ENCODE peak calls at places on chromosome 20, in five cellular contexts. One of them, this sample, is unnamed.

GRCh38 chr20:57785720-57786119 is 75.9 kb upstream of the PMEPA1 start:
- DNase-seq in WTC11: no peak
- DNase-seq in activated effector memory CD4-positive, alpha-beta T cell treated with Interleukin-2 at 50 U/mL for 16 hours: no peak
- DNase-seq in KBM-7: no peak
- DNase-seq in heart left ventricle: no peak
- DNase-seq in this sample: no peak

GRCh38 chr20:56465997-56466396 is 2.4 kb upstream of the RTF2 start:
- DNase-seq in KBM-7: peak
- DNase-seq in activated effector memory CD4-positive, alpha-beta T cell treated with Interleukin-2 at 50 U/mL for 16 hours: no peak
- DNase-seq in WTC11: no peak
- DNase-seq in heart left ventricle: no peak
- DNase-seq in this sample: peak

GRCh38 chr20:14928083-14928482 is 590.7 kb upstream of the FLRT3 start:
- DNase-seq in KBM-7: no peak
- DNase-seq in WTC11: no peak
- DNase-seq in heart left ventricle: no peak
- DNase-seq in activated effector memory CD4-positive, alpha-beta T cell treated with Interleukin-2 at 50 U/mL for 16 hours: no peak
- DNase-seq in this sample: no peak

GRCh38 chr20:51284871-51285270 is 257.6 kb downstream of the NFATC2 start:
- DNase-seq in activated effector memory CD4-positive, alpha-beta T cell treated with Interleukin-2 at 50 U/mL for 16 hours: no peak
- DNase-seq in heart left ventricle: no peak
- DNase-seq in WTC11: no peak
- DNase-seq in KBM-7: no peak
- DNase-seq in this sample: no peak

GRCh38 chr20:53258741-53259140 is 286.6 kb downstream of the TSHZ2 start:
- DNase-seq in heart left ventricle: no peak
- DNase-seq in WTC11: no peak
- DNase-seq in activated effector memory CD4-positive, alpha-beta T cell treated with Interleukin-2 at 50 U/mL for 16 hours: no peak
- DNase-seq in KBM-7: no peak
- DNase-seq in this sample: no peak

GRCh38 chr20:44621325-44621724 is 30.2 kb downstream of the ADA start:
- DNase-seq in KBM-7: no peak
- DNase-seq in activated effector memory CD4-positive, alpha-beta T cell treated with Interleukin-2 at 50 U/mL for 16 hours: no peak
- DNase-seq in WTC11: no peak
- DNase-seq in heart left ventricle: no peak
- DNase-seq in this sample: no peak

GRCh38 chr20:63977392-63978276 is 1.8 kb downstream of the SAMD10 start:
- DNase-seq in KBM-7: no peak
- DNase-seq in WTC11: no peak
- DNase-seq in heart left ventricle: peak
- DNase-seq in activated effector memory CD4-positive, alpha-beta T cell treated with Interleukin-2 at 50 U/mL for 16 hours: peak
- DNase-seq in this sample: peak

GRCh38 chr20:4607287-4607713 is 114.4 kb upstream of the PRND start:
- DNase-seq in activated effector memory CD4-positive, alpha-beta T cell treated with Interleukin-2 at 50 U/mL for 16 hours: peak
- DNase-seq in KBM-7: peak
- DNase-seq in WTC11: peak
- DNase-seq in heart left ventricle: peak
- DNase-seq in this sample: peak

GRCh38 chr20:8454137-8454712 is 322.2 kb downstream of the PLCB1 start:
- DNase-seq in KBM-7: peak
- DNase-seq in activated effector memory CD4-positive, alpha-beta T cell treated with Interleukin-2 at 50 U/mL for 16 hours: no peak
- DNase-seq in WTC11: no peak
- DNase-seq in heart left ventricle: no peak
- DNase-seq in this sample: peak

GRCh38 chr20:13453367-13453766 is 185.4 kb downstream of the TASP1 start:
- DNase-seq in heart left ventricle: no peak
- DNase-seq in activated effector memory CD4-positive, alpha-beta T cell treated with Interleukin-2 at 50 U/mL for 16 hours: no peak
- DNase-seq in KBM-7: no peak
- DNase-seq in WTC11: no peak
- DNase-seq in this sample: no peak

GRCh38 chr20:23298926-23299672 is 51.5 kb upstream of the NXT1 start:
- DNase-seq in activated effector memory CD4-positive, alpha-beta T cell treated with Interleukin-2 at 50 U/mL for 16 hours: no peak
- DNase-seq in WTC11: no peak
- DNase-seq in heart left ventricle: no peak
- DNase-seq in KBM-7: no peak
- DNase-seq in this sample: peak

GRCh38 chr20:50814438-50815161 is 19.7 kb downstream of the BCAS4 start:
- DNase-seq in WTC11: no peak
- DNase-seq in activated effector memory CD4-positive, alpha-beta T cell treated with Interleukin-2 at 50 U/mL for 16 hours: no peak
- DNase-seq in heart left ventricle: no peak
- DNase-seq in KBM-7: no peak
- DNase-seq in this sample: no peak

GRCh38 chr20:18793625-18794427 is 19.8 kb upstream of the SCP2D1 start:
- DNase-seq in WTC11: peak
- DNase-seq in KBM-7: peak
- DNase-seq in activated effector memory CD4-positive, alpha-beta T cell treated with Interleukin-2 at 50 U/mL for 16 hours: peak
- DNase-seq in heart left ventricle: peak
- DNase-seq in this sample: peak

GRCh38 chr20:18705906-18706305 is 107.7 kb upstream of the SCP2D1 start:
- DNase-seq in KBM-7: no peak
- DNase-seq in WTC11: no peak
- DNase-seq in heart left ventricle: no peak
- DNase-seq in activated effector memory CD4-positive, alpha-beta T cell treated with Interleukin-2 at 50 U/mL for 16 hours: no peak
- DNase-seq in this sample: no peak

GRCh38 chr20:52105045-52105572 is 86.5 kb downstream of the ZFP64 start:
- DNase-seq in KBM-7: no peak
- DNase-seq in heart left ventricle: no peak
- DNase-seq in activated effector memory CD4-positive, alpha-beta T cell treated with Interleukin-2 at 50 U/mL for 16 hours: no peak
- DNase-seq in WTC11: peak
- DNase-seq in this sample: no peak

GRCh38 chr20:58133020-58133419 is 95.4 kb downstream of the ANKRD60 start:
- DNase-seq in KBM-7: no peak
- DNase-seq in activated effector memory CD4-positive, alpha-beta T cell treated with Interleukin-2 at 50 U/mL for 16 hours: no peak
- DNase-seq in heart left ventricle: no peak
- DNase-seq in WTC11: no peak
- DNase-seq in this sample: peak

GRCh38 chr20:53389516-53389915 is 204.1 kb downstream of the ZNF217 start:
- DNase-seq in heart left ventricle: no peak
- DNase-seq in KBM-7: no peak
- DNase-seq in WTC11: no peak
- DNase-seq in activated effector memory CD4-positive, alpha-beta T cell treated with Interleukin-2 at 50 U/mL for 16 hours: no peak
- DNase-seq in this sample: peak

GRCh38 chr20:49594143-49594928 is 26.4 kb upstream of the PTGIS start:
- DNase-seq in WTC11: no peak
- DNase-seq in activated effector memory CD4-positive, alpha-beta T cell treated with Interleukin-2 at 50 U/mL for 16 hours: peak
- DNase-seq in heart left ventricle: peak
- DNase-seq in KBM-7: no peak
- DNase-seq in this sample: peak

GRCh38 chr20:50348118-50348517 is 157.5 kb downstream of the CEBPB start:
- DNase-seq in KBM-7: peak
- DNase-seq in activated effector memory CD4-positive, alpha-beta T cell treated with Interleukin-2 at 50 U/mL for 16 hours: no peak
- DNase-seq in heart left ventricle: peak
- DNase-seq in WTC11: no peak
- DNase-seq in this sample: peak

GRCh38 chr20:32472581-32473207 is 112.4 kb downstream of the NOL4L start:
- DNase-seq in heart left ventricle: no peak
- DNase-seq in KBM-7: no peak
- DNase-seq in activated effector memory CD4-positive, alpha-beta T cell treated with Interleukin-2 at 50 U/mL for 16 hours: no peak
- DNase-seq in WTC11: no peak
- DNase-seq in this sample: no peak

GRCh38 chr20:58048096-58048702 is 180.3 kb downstream of the ANKRD60 start:
- DNase-seq in WTC11: peak
- DNase-seq in KBM-7: peak
- DNase-seq in heart left ventricle: no peak
- DNase-seq in activated effector memory CD4-positive, alpha-beta T cell treated with Interleukin-2 at 50 U/mL for 16 hours: no peak
- DNase-seq in this sample: peak

GRCh38 chr20:49343246-49343645 is 65.4 kb upstream of the ZNFX1 start:
- DNase-seq in heart left ventricle: no peak
- DNase-seq in WTC11: no peak
- DNase-seq in activated effector memory CD4-positive, alpha-beta T cell treated with Interleukin-2 at 50 U/mL for 16 hours: no peak
- DNase-seq in KBM-7: no peak
- DNase-seq in this sample: no peak

GRCh38 chr20:50607850-50608749 is 83.2 kb downstream of the RIPOR3 start:
- DNase-seq in WTC11: no peak
- DNase-seq in heart left ventricle: no peak
- DNase-seq in activated effector memory CD4-positive, alpha-beta T cell treated with Interleukin-2 at 50 U/mL for 16 hours: no peak
- DNase-seq in KBM-7: no peak
- DNase-seq in this sample: no peak

GRCh38 chr20:60851826-60852704 is 400.0 kb upstream of the CDH4 start:
- DNase-seq in heart left ventricle: no peak
- DNase-seq in activated effector memory CD4-positive, alpha-beta T cell treated with Interleukin-2 at 50 U/mL for 16 hours: no peak
- DNase-seq in WTC11: peak
- DNase-seq in KBM-7: peak
- DNase-seq in this sample: peak

GRCh38 chr20:37161830-37162549 is 17.1 kb upstream of the RPN2 start:
- DNase-seq in heart left ventricle: no peak
- DNase-seq in KBM-7: no peak
- DNase-seq in WTC11: no peak
- DNase-seq in activated effector memory CD4-positive, alpha-beta T cell treated with Interleukin-2 at 50 U/mL for 16 hours: no peak
- DNase-seq in this sample: no peak

GRCh38 chr20:56909918-56910714 is 281.0 kb downstream of the TFAP2C start:
- DNase-seq in heart left ventricle: no peak
- DNase-seq in WTC11: no peak
- DNase-seq in activated effector memory CD4-positive, alpha-beta T cell treated with Interleukin-2 at 50 U/mL for 16 hours: no peak
- DNase-seq in KBM-7: no peak
- DNase-seq in this sample: no peak

GRCh38 chr20:2919518-2920245 is 46.4 kb downstream of the PTPRA start:
- DNase-seq in heart left ventricle: no peak
- DNase-seq in KBM-7: no peak
- DNase-seq in activated effector memory CD4-positive, alpha-beta T cell treated with Interleukin-2 at 50 U/mL for 16 hours: no peak
- DNase-seq in WTC11: no peak
- DNase-seq in this sample: no peak

GRCh38 chr20:23746321-23746720 is 4.4 kb downstream of the CST1 start:
- DNase-seq in heart left ventricle: no peak
- DNase-seq in activated effector memory CD4-positive, alpha-beta T cell treated with Interleukin-2 at 50 U/mL for 16 hours: no peak
- DNase-seq in KBM-7: no peak
- DNase-seq in WTC11: no peak
- DNase-seq in this sample: no peak

GRCh38 chr20:24309596-24309995 is 159.8 kb upstream of the SYNDIG1 start:
- DNase-seq in activated effector memory CD4-positive, alpha-beta T cell treated with Interleukin-2 at 50 U/mL for 16 hours: no peak
- DNase-seq in WTC11: no peak
- DNase-seq in KBM-7: no peak
- DNase-seq in heart left ventricle: no peak
- DNase-seq in this sample: no peak

GRCh38 chr20:31633339-31633914 is 4.3 kb upstream of the COX4I2 start:
- DNase-seq in WTC11: no peak
- DNase-seq in KBM-7: no peak
- DNase-seq in activated effector memory CD4-positive, alpha-beta T cell treated with Interleukin-2 at 50 U/mL for 16 hours: no peak
- DNase-seq in heart left ventricle: peak
- DNase-seq in this sample: no peak

GRCh38 chr20:25407311-25408169 is at the start of gene GINS1:
- DNase-seq in KBM-7: peak
- DNase-seq in WTC11: peak
- DNase-seq in heart left ventricle: peak
- DNase-seq in activated effector memory CD4-positive, alpha-beta T cell treated with Interleukin-2 at 50 U/mL for 16 hours: peak
- DNase-seq in this sample: peak